ENCODE peak calls at places on chromosomes 1 and 21, in eight cellular contexts. F is type B pancreatic cell; X is M059J; M is heart left ventricle; B is ovary; V is neural crest cell; G is fibroblast of lung; T is activated CD4-positive, alpha-beta T cell treated with anti-CD3 and anti-CD28 coated beads, Interleukin-2, amount 50 U/mL, for 1 hour. Q is an unnamed sample.

GRCh38 chr21:44988607-44989537 is 49.0 kb downstream of the SLX9 start:
- DNase-seq in F (no peak), X (no peak), T (no peak), G (no peak), M (peak), B (no peak), V (no peak), Q (no peak)

GRCh38 chr1:63575340-63575826 is 17.8 kb upstream of the PGM1 start:
- DNase-seq in M (no peak), F (no peak), X (peak), G (no peak), B (no peak), T (no peak), V (peak), Q (no peak)

GRCh38 chr1:110471131-110471530 is 20.2 kb downstream of the PROK1 start:
- DNase-seq in F (no peak), V (no peak), X (no peak), B (no peak), G (no peak), T (no peak), M (no peak), Q (no peak)

GRCh38 chr1:165823552-165824268 is 3.7 kb upstream of the UCK2 start:
- DNase-seq in X (no peak), G (no peak), T (no peak), B (no peak), F (no peak), M (no peak), V (no peak), Q (no peak)

GRCh38 chr1:174158767-174159252 is 510 bp upstream of the RABGAP1L start:
- DNase-seq in B (no peak), V (no peak), T (no peak), G (no peak), X (no peak), F (no peak), M (no peak), Q (peak)

GRCh38 chr1:222912730-222913129 is 97.9 kb downstream of the DISP1 start:
- DNase-seq in V (no peak), M (no peak), B (no peak), F (no peak), T (no peak), X (no peak), G (peak), Q (no peak)

GRCh38 chr1:186615332-186615731 is 64.9 kb downstream of the PTGS2 start:
- DNase-seq in X (peak), T (no peak), G (no peak), V (no peak), M (no peak), F (no peak), B (no peak), Q (no peak)

GRCh38 chr1:200979574-200980451 is 43.7 kb downstream of the KIF21B start:
- DNase-seq in V (peak), M (no peak), T (peak), F (no peak), X (peak), G (peak), B (no peak), Q (peak)

GRCh38 chr1:203807211-203807610 is 11.8 kb downstream of the ZBED6 start:
- DNase-seq in T (no peak), M (no peak), F (no peak), V (no peak), B (no peak), X (peak), G (peak), Q (no peak)

GRCh38 chr1:15941044-15941840 is 34.7 kb downstream of the ZBTB17 start:
- DNase-seq in X (no peak), F (no peak), V (no peak), T (no peak), B (peak), G (no peak), M (no peak), Q (no peak)

GRCh38 chr21:37849703-37850102 is 66.6 kb downstream of the KCNJ6 start:
- DNase-seq in F (no peak), M (no peak), T (no peak), B (no peak), G (peak), V (no peak), X (peak), Q (no peak)

GRCh38 chr1:50368179-50369007 is 54.9 kb downstream of the DMRTA2 start:
- DNase-seq in B (peak), V (peak), T (peak), X (peak), M (no peak), F (no peak), G (no peak), Q (no peak)

GRCh38 chr1:207805841-207806421 is 54.1 kb downstream of the CD46 start:
- DNase-seq in V (no peak), T (no peak), M (peak), F (no peak), G (peak), X (peak), B (peak), Q (no peak)

GRCh38 chr1:244273845-244274619 is 177.7 kb downstream of the ADSS2 start:
- DNase-seq in X (peak), M (peak), V (no peak), F (peak), B (peak), T (no peak), G (peak), Q (no peak)

GRCh38 chr1:232431748-232432147 is 198.2 kb downstream of the SIPA1L2 start:
- DNase-seq in X (no peak), G (no peak), B (no peak), M (no peak), F (no peak), T (no peak), V (no peak), Q (no peak)

GRCh38 chr1:64268653-64269557 is 65.5 kb downstream of the UBE2U start:
- DNase-seq in F (peak), B (peak), X (peak), G (peak), V (peak), M (peak), T (peak), Q (peak)

GRCh38 chr1:57464756-57465155 is 40.9 kb upstream of the DAB1 start:
- DNase-seq in F (no peak), V (no peak), T (no peak), B (no peak), X (no peak), M (no peak), G (no peak), Q (no peak)

GRCh38 chr1:225941220-225941948 is at the start of gene LEFTY2:
- DNase-seq in V (no peak), X (no peak), G (no peak), M (no peak), T (no peak), B (no peak), F (no peak), Q (no peak)

GRCh38 chr1:235513495-235514366 is 9.5 kb upstream of the B3GALNT2 start:
- DNase-seq in B (no peak), F (no peak), M (no peak), G (peak), V (peak), T (no peak), X (peak), Q (peak)